ENCODE peak calls at places on chromosome 15, in five cellular contexts. E is substantia nigra, Y is aorta, I is brain microvascular endothelial cell, D is myocyte. W is an unnamed sample.

GRCh38 chr15:25186411-25186810 is 231.6 kb downstream of the SNRPN start:
- DNase-seq in D (no peak), Y (peak), I (no peak), E (no peak), W (no peak)

GRCh38 chr15:65942436-65942835 is 73.1 kb downstream of the RAB11A start:
- DNase-seq in Y (no peak), I (no peak), E (no peak), D (no peak), W (no peak)

GRCh38 chr15:90875549-90875981 is 7.2 kb downstream of the FURIN start:
- DNase-seq in I (no peak), Y (no peak), D (no peak), E (no peak), W (no peak)

GRCh38 chr15:97235285-97235985 is 725.1 kb upstream of the ARRDC4 start:
- DNase-seq in I (peak), E (peak), Y (no peak), D (peak), W (peak)

GRCh38 chr15:90009301-90010063 is 8.4 kb downstream of the ZNF710 start:
- DNase-seq in D (no peak), I (no peak), Y (no peak), E (no peak), W (no peak)

GRCh38 chr15:76327191-76328105 is 9.1 kb upstream of the ISL2 start:
- DNase-seq in I (no peak), E (no peak), Y (no peak), D (peak), W (peak)

GRCh38 chr15:51735211-51735610 is 2.2 kb downstream of the LYSMD2 start:
- DNase-seq in I (no peak), Y (no peak), D (no peak), E (no peak), W (no peak)

GRCh38 chr15:45140851-45141250 is 11.1 kb downstream of the DUOX1 start:
- DNase-seq in Y (no peak), I (no peak), D (no peak), E (no peak), W (no peak)

W was measured in EL.